ENCODE peak calls at places on chromosomes 12 and 14, in five cellular contexts. O is body of pancreas, P is WTC11, U is cardiac fibroblast, Q is SK-N-SH. T is an unnamed sample.

GRCh38 chr14:101705733-101706508 is 55.6 kb upstream of the PPP2R5C start:
- DNase-seq in P (peak; percentile 52), O (peak; percentile 31), Q (no peak), U (peak; percentile 61), T (no peak)

GRCh38 chr12:56590237-56590830 is 39.8 kb downstream of the BAZ2A start:
- DNase-seq in Q (peak; percentile 38), P (peak; percentile 35), O (no peak), U (peak; percentile 38), T (no peak)

GRCh38 chr14:47044841-47045240 is 393.3 kb upstream of the RPL10L start:
- DNase-seq in O (no peak), Q (no peak), U (no peak), P (peak; percentile 31), T (no peak)

GRCh38 chr14:72752034-72752412 is 141.9 kb downstream of the DPF3 start:
- DNase-seq in P (no peak), Q (no peak), O (no peak), U (no peak), T (no peak)

GRCh38 chr14:45298427-45299117 is 45.6 kb upstream of the MIS18BP1 start:
- DNase-seq in O (no peak), Q (no peak), U (no peak), P (no peak), T (no peak)

GRCh38 chr14:31937730-31938346 is 139.3 kb upstream of the ARHGAP5 start:
- DNase-seq in P (no peak), O (peak; percentile 27), U (peak; percentile 46), Q (no peak), T (peak; percentile 49)

GRCh38 chr12:108214486-108214885 is 85.4 kb downstream of the WSCD2 start:
- DNase-seq in Q (no peak), U (peak; percentile 6), P (peak; percentile 76), O (peak; percentile 16), T (no peak)

GRCh38 chr12:3078086-3078820 is 1.1 kb downstream of the TSPAN9 start:
- DNase-seq in Q (no peak), P (no peak), O (no peak), U (no peak), T (no peak)

GRCh38 chr14:93317836-93318807 is 14.7 kb downstream of the BTBD7 start:
- DNase-seq in O (no peak), P (no peak), U (peak; percentile 65), Q (no peak), T (no peak)

GRCh38 chr12:57110189-57111045 is 745 bp downstream of the STAT6 start:
- DNase-seq in P (peak; percentile 93), O (peak; percentile 65), U (peak; percentile 46), Q (peak; percentile 15), T (no peak)

GRCh38 chr12:102120886-102121285 is 903 bp downstream of the PARPBP start:
- DNase-seq in P (no peak), U (peak; percentile 27), Q (peak; percentile 22), O (no peak), T (no peak)

GRCh38 chr14:101250336-101250947 is 310.9 kb upstream of the DIO3 start:
- DNase-seq in Q (peak; percentile 24), P (no peak), U (no peak), O (no peak), T (no peak)

GRCh38 chr14:64891839-64892375 is 12.2 kb upstream of the SPTB start:
- DNase-seq in Q (peak; percentile 48), U (peak; percentile 75), O (peak; percentile 21), P (no peak), T (peak; percentile 38)

GRCh38 chr12:52249511-52250047 is 16.5 kb downstream of the KRT7 start:
- DNase-seq in Q (no peak), U (no peak), P (no peak), O (no peak), T (no peak)

GRCh38 chr12:105880824-105881388 is 257.8 kb downstream of the NUAK1 start:
- DNase-seq in U (no peak), Q (no peak), P (no peak), O (no peak), T (no peak)

GRCh38 chr12:81209001-81209400 is 131.1 kb downstream of the ACSS3 start:
- DNase-seq in Q (no peak), U (peak; percentile 20), P (no peak), O (no peak), T (no peak)

GRCh38 chr14:96205059-96205993 is 687 bp downstream of the BDKRB2 start:
- DNase-seq in O (no peak), Q (no peak), P (no peak), U (no peak), T (no peak)

GRCh38 chr14:31075144-31075543 is 49.0 kb upstream of the STRN3 start:
- DNase-seq in O (no peak), U (no peak), P (no peak), Q (no peak), T (no peak)

GRCh38 chr12:68034567-68034966 is 45.3 kb downstream of the IFNG-AS1 start:
- DNase-seq in O (peak; percentile 12), Q (no peak), P (no peak), U (no peak), T (no peak)

GRCh38 chr12:71639341-71639760 is 24.3 kb downstream of the ZFC3H1 start:
- DNase-seq in Q (peak; percentile 10), U (no peak), O (no peak), P (no peak), T (no peak)

GRCh38 chr14:71438684-71439083 is 493.5 kb upstream of the RGS6 start:
- DNase-seq in O (peak; percentile 43), U (peak; percentile 61), P (no peak), Q (no peak), T (no peak)

GRCh38 chr12:130932061-130932650 is 21.6 kb upstream of the ADGRD1 start:
- DNase-seq in Q (no peak), O (no peak), P (no peak), U (no peak), T (no peak)

GRCh38 chr12:113712481-113712880 is 240.8 kb upstream of the LHX5 start:
- DNase-seq in O (no peak), P (no peak), Q (no peak), U (no peak), T (no peak)

GRCh38 chr14:101495827-101496778 is 65.2 kb upstream of the DIO3 start:
- DNase-seq in P (peak; percentile 58), U (no peak), Q (no peak), O (peak; percentile 71), T (no peak)

GRCh38 chr14:68210729-68211299 is 391.2 kb downstream of the RAD51B start:
- DNase-seq in U (peak; percentile 93), O (peak; percentile 48), P (no peak), Q (no peak), T (peak; percentile 94)

GRCh38 chr14:75487155-75487671 is 35.1 kb upstream of the BATF start:
- DNase-seq in P (no peak), U (no peak), Q (no peak), O (no peak), T (peak; percentile 74)

DNA sequence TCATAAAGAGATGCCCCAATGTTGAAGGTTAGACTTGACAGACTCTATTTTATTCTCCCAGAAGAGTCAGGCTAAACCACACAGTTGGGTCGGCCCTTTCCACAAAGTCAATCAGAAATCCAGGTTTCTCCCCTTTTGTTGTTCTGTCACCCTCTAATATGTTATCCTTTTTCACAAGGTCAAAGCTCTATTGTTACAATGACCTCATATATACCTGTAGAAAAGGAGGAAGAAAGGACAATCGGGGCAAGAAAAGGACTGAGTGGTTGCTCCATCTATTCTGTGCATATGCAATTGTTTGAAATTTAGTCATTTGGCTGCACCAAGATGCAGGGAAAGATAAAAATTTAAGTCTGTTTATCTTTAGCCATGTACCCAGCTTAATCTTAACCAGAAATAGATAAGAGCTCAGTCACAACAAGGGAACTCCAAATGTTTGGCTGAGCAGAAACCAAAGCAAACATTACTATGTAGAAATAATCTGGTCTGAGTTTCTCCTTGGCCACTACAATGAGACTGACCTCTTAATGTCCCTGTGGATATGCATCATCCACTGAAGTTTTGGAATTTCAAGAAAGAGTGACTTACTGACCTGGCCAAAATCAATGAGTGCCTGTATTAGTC is 503.7 kb downstream of the GALC start:
- DNase-seq in O (no peak), Q (no peak), P (no peak), U (no peak), T (no peak)
- TF ChIP-seq CTCF in O (no peak), Q (no peak), P (no peak), U (no peak), T (no peak)

DNA sequence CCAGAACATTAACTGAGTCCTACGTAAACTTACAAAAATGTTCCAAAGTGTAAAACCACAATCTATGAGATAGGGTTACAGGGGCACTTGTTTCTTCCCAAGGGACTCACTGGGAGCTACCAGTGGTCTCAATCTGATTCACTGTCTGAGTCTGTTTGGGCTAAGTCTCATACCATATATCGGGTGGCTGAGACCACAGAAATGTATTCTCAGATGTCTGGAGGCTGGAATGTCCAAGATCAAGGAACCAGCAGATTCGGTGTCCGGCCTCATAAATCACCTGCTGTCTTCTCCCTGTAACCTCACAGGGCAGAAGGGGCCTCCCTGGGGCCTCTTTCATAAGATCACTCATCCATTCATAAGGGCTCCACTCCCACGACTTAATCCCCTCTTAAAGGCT is 616.3 kb upstream of the TMEM132C start:
- DNase-seq in O (no peak), P (no peak), U (no peak), Q (no peak), T (no peak)
- TF ChIP-seq CTCF in O (no peak), P (no peak), U (no peak), Q (no peak), T (no peak)

GRCh38 chr12:124855275-124855957 is 8.2 kb downstream of the SCARB1 start:
- DNase-seq in O (no peak), Q (no peak), P (no peak), U (no peak), T (no peak)

GRCh38 chr12:124856132-124856841 is 7.4 kb downstream of the SCARB1 start:
- DNase-seq in U (no peak), P (no peak), O (no peak), Q (no peak), T (no peak)

GRCh38 chr12:124852911-124853441 is 10.7 kb downstream of the SCARB1 start:
- DNase-seq in P (no peak), O (no peak), U (no peak), Q (no peak), T (no peak)

GRCh38 chr12:124853781-124854636 is 9.7 kb downstream of the SCARB1 start:
- DNase-seq in Q (no peak), U (no peak), P (no peak), O (no peak), T (no peak)

DNA sequence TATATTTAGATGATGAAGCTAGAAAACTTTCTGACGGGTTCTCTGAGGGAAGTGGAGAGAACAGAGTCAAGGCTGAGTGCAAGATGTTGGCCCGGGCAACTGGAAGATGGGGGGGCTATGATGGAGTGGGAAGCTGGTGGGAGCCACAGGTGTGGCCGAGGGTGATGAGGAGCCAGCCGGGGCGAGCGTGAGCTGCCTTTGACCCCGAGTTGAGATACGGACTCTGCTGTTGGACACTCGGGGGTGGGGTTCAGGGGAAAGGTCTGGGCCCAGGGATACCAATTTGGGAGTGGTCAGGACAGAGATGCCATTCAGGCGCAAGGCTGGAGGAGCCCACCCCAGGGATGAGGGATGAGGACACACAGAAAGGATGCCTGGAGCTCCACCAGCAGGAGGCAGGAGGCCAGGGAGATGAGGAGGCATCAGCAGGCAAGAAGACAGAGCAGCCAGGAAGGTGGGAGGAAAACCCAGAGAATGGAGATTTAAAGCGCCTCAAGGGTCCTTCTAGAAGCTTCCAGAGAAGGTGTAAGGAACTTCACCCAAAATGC is 9.0 kb downstream of the SCARB1 start:
- DNase-seq in U (no peak), O (no peak), Q (no peak), P (no peak), T (no peak)
- TF ChIP-seq CTCF in U (no peak), O (no peak), Q (no peak), P (no peak), T (no peak)

DNA sequence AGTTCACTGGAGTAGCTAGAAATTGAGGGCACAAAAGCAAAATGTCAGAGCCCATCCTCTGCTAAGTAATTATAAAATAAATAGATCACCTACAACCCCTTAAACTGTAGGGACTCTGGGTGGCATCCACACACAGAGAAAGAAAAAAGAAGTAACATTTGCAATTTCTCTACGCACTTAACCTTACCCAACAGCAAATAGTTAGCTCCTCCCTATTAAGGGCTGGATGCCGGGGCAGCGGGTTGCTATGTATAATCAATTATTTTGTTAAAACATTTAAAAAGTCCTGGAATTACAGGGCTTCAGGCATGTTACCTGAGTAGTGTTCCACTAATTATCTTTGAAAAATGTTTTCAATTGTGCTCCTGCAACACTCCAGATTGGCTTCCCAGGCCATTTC is 129.1 kb upstream of the USP15 start:
- DNase-seq in U (no peak), P (no peak), O (no peak), Q (no peak), T (no peak)
- TF ChIP-seq CTCF in U (no peak), P (no peak), O (no peak), Q (no peak), T (no peak)